ENCODE peak calls at places on chromosomes 16 and 17, in six cellular contexts. Y is H1, H is SK-N-SH, B is K562, V is GM12891, X is HepG2. G is an unnamed sample.

GRCh38 chr17:8740486-8740885 is 4.2 kb downstream of the CCDC42 start:
- DNase-seq in Y (no peak), H (no peak), B (peak; percentile 14), V (no peak), X (no peak), G (no peak)

GRCh38 chr16:76265434-76266045 is 11.7 kb upstream of the CNTNAP4 start:
- DNase-seq in Y (peak; percentile 31), H (peak; percentile 10), B (peak; percentile 27), V (no peak), X (peak; percentile 31), G (no peak)

GRCh38 chr16:31754998-31755615 is 118.5 kb upstream of the ZNF267 start:
- DNase-seq in Y (no peak), H (no peak), B (no peak), V (no peak), X (no peak), G (no peak)

GRCh38 chr17:61822326-61823285 is 40.7 kb downstream of the BRIP1 start:
- DNase-seq in Y (no peak), H (no peak), B (no peak), V (no peak), X (no peak), G (no peak)

GRCh38 chr17:49942918-49943317 is 26.1 kb upstream of the DLX4 start:
- DNase-seq in Y (no peak), H (no peak), B (no peak), V (no peak), X (no peak), G (no peak)

GRCh38 chr17:33072421-33073175 is 81.0 kb downstream of the SPACA3 start:
- DNase-seq in Y (no peak), H (no peak), B (no peak), V (no peak), X (no peak), G (no peak)

GRCh38 chr16:66502020-66502913 is 47.7 kb downstream of the TK2 start:
- DNase-seq in Y (no peak), H (no peak), B (no peak), V (no peak), X (peak; percentile 47), G (no peak)

GRCh38 chr16:12096162-12096781 is 119.7 kb downstream of the SNX29 start:
- DNase-seq in Y (no peak), H (no peak), B (no peak), V (no peak), X (no peak), G (no peak)

GRCh38 chr16:87233928-87234327 is 83.3 kb downstream of the C16orf95 start:
- DNase-seq in Y (no peak), H (no peak), B (peak; percentile 35), V (no peak), X (peak; percentile 23), G (no peak)

GRCh38 chr16:78007121-78007520 is 15.2 kb upstream of the CLEC3A start:
- DNase-seq in Y (no peak), H (no peak), B (no peak), V (no peak), X (no peak), G (no peak)

GRCh38 chr17:80223142-80223815 is 3.1 kb downstream of the SLC26A11 start:
- DNase-seq in Y (no peak), H (no peak), B (no peak), V (no peak), X (no peak), G (no peak)

GRCh38 chr17:67818110-67819002 is 6.9 kb upstream of the BPTF start:
- DNase-seq in Y (no peak), H (no peak), B (no peak), V (no peak), X (no peak), G (no peak)

GRCh38 chr17:55693244-55694216 is 29.1 kb downstream of the TMEM100 start:
- DNase-seq in Y (no peak), H (peak; percentile 34), B (no peak), V (no peak), X (no peak), G (no peak)

GRCh38 chr16:85947511-85948509 is 48.8 kb downstream of the IRF8 start:
- DNase-seq in Y (no peak), H (no peak), B (no peak), V (peak; percentile 69), X (no peak), G (peak; percentile 75)

GRCh38 chr16:19167710-19168172 is 299 bp upstream of the SYT17 start:
- DNase-seq in Y (peak; percentile 50), H (peak; percentile 93), B (peak; percentile 73), V (peak; percentile 86), X (peak; percentile 60), G (peak; percentile 81)

GRCh38 chr17:2174471-2175293 is 119.8 kb downstream of the HIC1 start:
- DNase-seq in Y (no peak), H (peak; percentile 60), B (no peak), V (no peak), X (peak; percentile 94), G (no peak)

GRCh38 chr16:89557230-89557935 is 3.1 kb upstream of the RPL13 start:
- DNase-seq in Y (no peak), H (peak; percentile 88), B (peak; percentile 82), V (peak; percentile 79), X (peak; percentile 90), G (peak; percentile 66)

GRCh38 chr17:76983075-76983411 is 114.8 kb downstream of the MGAT5B start:
- DNase-seq in Y (no peak), H (peak; percentile 41), B (no peak), V (no peak), X (no peak), G (no peak)

GRCh38 chr17:29866746-29867404 is 63.2 kb downstream of the SSH2 start:
- DNase-seq in Y (no peak), H (no peak), B (no peak), V (no peak), X (no peak), G (no peak)

GRCh38 chr17:51240275-51240674 is 19.6 kb downstream of the MBTD1 start:
- DNase-seq in Y (no peak), H (no peak), B (no peak), V (no peak), X (no peak), G (no peak)

GRCh38 chr16:759110-759910 is 1.2 kb upstream of the MSLN start:
- DNase-seq in Y (no peak), H (no peak), B (no peak), V (no peak), X (no peak), G (no peak)

GRCh38 chr17:71909155-71909554 is 211.7 kb upstream of the SOX9 start:
- DNase-seq in Y (no peak), H (no peak), B (no peak), V (no peak), X (no peak), G (no peak)

GRCh38 chr17:41029633-41030245 is at the start of gene KRTAP1-4:
- DNase-seq in Y (no peak), H (no peak), B (no peak), V (no peak), X (no peak), G (no peak)

GRCh38 chr17:75906143-75906884 is 1.6 kb upstream of the MRPL38 start:
- DNase-seq in Y (no peak), H (no peak), B (no peak), V (no peak), X (no peak), G (no peak)
- TF ChIP-seq TAF1 in Y (no peak), H (no peak), B (no peak), V (no peak), X (no peak), G (no peak)

GRCh38 chr16:73231969-73232554 is 184.1 kb upstream of the ZFHX3 start:
- DNase-seq in Y (no peak), H (peak; percentile 23), B (no peak), V (no peak), X (no peak), G (no peak)
- TF ChIP-seq TAF1 in Y (no peak), H (no peak), B (no peak), V (no peak), X (no peak), G (no peak)

GRCh38 chr17:42339221-42339620 is 49.0 kb downstream of the STAT3 start:
- DNase-seq in Y (no peak), H (no peak), B (no peak), V (no peak), X (no peak), G (no peak)

GRCh38 chr17:42341568-42341967 is 46.7 kb downstream of the STAT3 start:
- DNase-seq in Y (no peak), H (no peak), B (no peak), V (no peak), X (no peak), G (no peak)

GRCh38 chr17:42340691-42341127 is 47.5 kb downstream of the STAT3 start:
- DNase-seq in Y (no peak), H (no peak), B (no peak), V (no peak), X (no peak), G (no peak)

GRCh38 chr17:42334667-42335066 is 46.4 kb downstream of the STAT5A start:
- DNase-seq in Y (no peak), H (no peak), B (no peak), V (no peak), X (no peak), G (no peak)

DNA sequence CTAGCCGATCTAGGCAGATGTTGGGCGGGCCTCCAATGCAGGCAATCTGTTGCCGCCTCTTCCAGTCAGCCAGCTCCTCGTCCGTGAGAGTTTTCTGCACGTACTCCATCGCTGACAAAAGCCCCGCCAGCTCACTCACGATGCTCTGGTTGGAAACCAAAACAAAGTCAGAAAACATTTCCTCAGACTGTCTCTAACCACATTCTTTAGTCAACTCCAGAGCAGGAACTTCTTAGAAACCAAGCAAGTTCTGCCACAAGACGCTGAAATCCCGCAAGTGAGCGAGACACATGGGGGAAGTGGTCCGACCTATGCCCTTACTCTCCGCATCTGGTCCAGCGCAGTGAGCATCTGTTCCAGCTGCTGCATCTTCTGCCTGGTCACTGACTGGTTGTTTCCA is 49.1 kb downstream of the STAT5A start:
- DNase-seq in Y (no peak), H (no peak), B (no peak), V (no peak), X (no peak), G (no peak)
- TF ChIP-seq TAF1 in Y (no peak), H (no peak), B (no peak), V (no peak), X (no peak), G (no peak)

GRCh38 chr17:82776454-82776853 is 24.6 kb downstream of the TBCD start:
- DNase-seq in Y (no peak), H (no peak), B (no peak), V (no peak), X (no peak), G (no peak)

GRCh38 chr17:82780981-82781893 is 29.4 kb downstream of the TBCD start:
- DNase-seq in Y (no peak), H (no peak), B (no peak), V (no peak), X (no peak), G (no peak)

GRCh38 chr17:82780195-82780594 is 28.3 kb downstream of the TBCD start:
- DNase-seq in Y (no peak), H (no peak), B (no peak), V (no peak), X (no peak), G (no peak)

GRCh38 chr17:82781894-82782274 is 30.0 kb downstream of the TBCD start:
- DNase-seq in Y (peak; percentile 19), H (peak; percentile 98), B (peak; percentile 75), V (peak; percentile 95), X (peak; percentile 50), G (peak; percentile 96)

GRCh38 chr17:82779541-82779940 is 27.7 kb downstream of the TBCD start:
- DNase-seq in Y (no peak), H (no peak), B (no peak), V (no peak), X (no peak), G (no peak)
- TF ChIP-seq TAF1 in Y (no peak), H (no peak), B (no peak), V (no peak), X (no peak), G (no peak)

G was measured in GM12892.